ENCODE peak calls at places on chromosomes 11 and 22, in ten cellular contexts. Z is HS-27A; F is HT1080; Y is stimulated activated CD4-positive, alpha-beta T cell treated with anti-CD3 and anti-CD28 coated beads, TNF-alpha, amount 100 ng/mL, for 48 hours; M is substantia nigra; A is GM20000; D is activated CD4-positive, alpha-beta T cell treated with anti-CD3 and anti-CD28 coated beads for 48 hours; Q is cardiac muscle cell; X is mesothelial cell of epicardium; W is WERI-Rb-1. V is an unnamed sample.

GRCh38 chr22:49721211-49721763 is 106.4 kb downstream of the BRD1 start:
- DNase-seq in X (no peak), W (no peak), Q (no peak), M (no peak), Y (no peak), A (no peak), Z (no peak), D (no peak), F (no peak), V (no peak)

GRCh38 chr11:119537641-119538253 is 114.8 kb upstream of the THY1 start:
- DNase-seq in F (no peak), A (no peak), M (no peak), X (no peak), Z (no peak), Y (no peak), D (no peak), W (peak; percentile 2), Q (no peak), V (no peak)

GRCh38 chr11:128026596-128026995 is 560.8 kb downstream of the ETS1 start:
- DNase-seq in D (no peak), W (no peak), X (no peak), Y (no peak), Z (peak; percentile 46), A (no peak), Q (no peak), F (peak; percentile 95), M (no peak), V (no peak)

GRCh38 chr11:6351782-6352181 is 31.5 kb upstream of the CAVIN3 start:
- DNase-seq in Y (peak; percentile 19), A (no peak), Z (no peak), Q (no peak), X (no peak), M (no peak), W (no peak), D (peak; percentile 46), F (no peak), V (no peak)

GRCh38 chr11:103110406-103110805 is 1.2 kb downstream of the DYNC2H1 start:
- DNase-seq in M (no peak), F (peak; percentile 21), Q (no peak), W (no peak), D (no peak), Y (no peak), A (no peak), Z (no peak), X (no peak), V (no peak)

GRCh38 chr11:124876818-124877630 is 11.8 kb downstream of the ROBO3 start:
- DNase-seq in M (no peak), A (peak; percentile 38), Q (no peak), D (no peak), X (no peak), W (no peak), Y (no peak), F (no peak), Z (no peak), V (no peak)

GRCh38 chr22:30804626-30805025 is 110.0 kb downstream of the OSBP2 start:
- DNase-seq in F (no peak), Y (no peak), Q (no peak), W (no peak), M (no peak), Z (no peak), D (no peak), A (no peak), X (no peak), V (no peak)

GRCh38 chr11:102802341-102802740 is 4.4 kb upstream of the MMP1 start:
- DNase-seq in Y (no peak), M (no peak), A (no peak), X (no peak), W (no peak), Q (no peak), F (peak; percentile 77), D (no peak), Z (no peak), V (no peak)

GRCh38 chr22:27552863-27553262 is 248.7 kb downstream of the MN1 start:
- DNase-seq in W (no peak), M (no peak), D (no peak), A (no peak), X (no peak), Y (no peak), Q (no peak), F (no peak), Z (no peak), V (no peak)

GRCh38 chr22:46442217-46442853 is 95.1 kb downstream of the CELSR1 start:
- DNase-seq in F (no peak), Y (no peak), W (no peak), A (no peak), X (no peak), M (no peak), Q (no peak), Z (no peak), D (no peak), V (no peak)

GRCh38 chr11:110919241-110919893 is 207.1 kb upstream of the ARHGAP20 start:
- DNase-seq in A (peak; percentile 25), Q (no peak), W (no peak), X (no peak), Z (no peak), M (no peak), F (no peak), Y (no peak), D (no peak), V (no peak)

GRCh38 chr11:93166867-93167266 is 30.9 kb downstream of the SLC36A4 start:
- DNase-seq in Y (no peak), D (no peak), Q (no peak), M (no peak), A (no peak), X (no peak), W (no peak), F (no peak), Z (no peak), V (no peak)

GRCh38 chr22:44384981-44385610 is 72.3 kb upstream of the SHISAL1 start:
- DNase-seq in W (no peak), D (no peak), A (no peak), F (no peak), X (no peak), M (no peak), Q (no peak), Y (no peak), Z (no peak), V (no peak)

GRCh38 chr11:75371930-75372876 is 20.7 kb upstream of the ARRB1 start:
- DNase-seq in W (no peak), Y (no peak), X (no peak), Z (no peak), Q (no peak), A (no peak), F (no peak), M (no peak), D (no peak), V (no peak)

GRCh38 chr22:23036684-23037428 is 33.5 kb upstream of the GNAZ start:
- DNase-seq in Y (no peak), Q (no peak), D (no peak), W (peak; percentile 88), Z (no peak), M (no peak), X (no peak), F (peak; percentile 68), A (no peak), V (no peak)

GRCh38 chr11:82996966-82997606 is 74.6 kb downstream of the RAB30 start:
- DNase-seq in Y (no peak), Q (no peak), Z (no peak), W (no peak), F (peak; percentile 51), A (peak; percentile 61), D (peak; percentile 61), M (no peak), X (no peak), V (no peak)

GRCh38 chr11:57751676-57752253 is at the start of gene BTBD18:
- DNase-seq in A (peak; percentile 62), F (peak; percentile 41), Q (peak; percentile 70), Z (no peak), Y (no peak), X (no peak), D (no peak), M (no peak), W (peak; percentile 29), V (peak; percentile 20)

GRCh38 chr22:27097933-27098332 is 440.5 kb downstream of the MIAT start:
- DNase-seq in M (no peak), X (no peak), A (no peak), W (peak; percentile 59), Z (no peak), D (no peak), F (no peak), Q (no peak), Y (no peak), V (no peak)

GRCh38 chr11:95764267-95764898 is 25.2 kb downstream of the FAM76B start:
- DNase-seq in Z (peak; percentile 23), Y (no peak), A (peak; percentile 51), M (no peak), Q (peak; percentile 61), X (no peak), F (peak; percentile 13), D (no peak), W (no peak), V (no peak)

GRCh38 chr11:121445071-121445768 is 6.9 kb upstream of the SORL1 start:
- DNase-seq in A (no peak), W (no peak), M (no peak), Y (no peak), Q (no peak), F (no peak), D (no peak), Z (no peak), X (no peak), V (no peak)

GRCh38 chr22:50525991-50526848 is 822 bp upstream of the SCO2 start:
- DNase-seq in W (peak; percentile 87), A (peak; percentile 92), Y (peak; percentile 87), M (peak; percentile 72), F (peak; percentile 72), X (peak; percentile 87), Z (no peak), D (peak; percentile 93), Q (peak; percentile 82), V (peak; percentile 91)

GRCh38 chr22:17085277-17086091 is 684 bp downstream of the IL17RA start:
- DNase-seq in A (peak; percentile 51), M (no peak), D (peak; percentile 46), Q (no peak), F (no peak), Y (peak; percentile 33), X (no peak), Z (no peak), W (no peak), V (no peak)

GRCh38 chr11:1303196-1303821 is 6.1 kb downstream of the TOLLIP start:
- DNase-seq in M (no peak), D (no peak), Y (no peak), A (no peak), X (peak; percentile 32), Z (no peak), F (peak; percentile 16), W (no peak), Q (no peak), V (no peak)

GRCh38 chr11:70487160-70487559 is 88.8 kb downstream of the CTTN start:
- DNase-seq in A (no peak), D (no peak), W (no peak), Q (no peak), M (no peak), Y (no peak), X (no peak), Z (no peak), F (no peak), V (no peak)

GRCh38 chr11:64742940-64743590 is 877 bp downstream of the RASGRP2 start:
- DNase-seq in Y (peak; percentile 71), W (peak; percentile 49), F (no peak), D (peak; percentile 80), M (peak; percentile 32), Q (peak; percentile 80), X (peak; percentile 70), Z (no peak), A (peak; percentile 96), V (peak; percentile 40)

GRCh38 chr11:96188625-96189006 is 154.4 kb downstream of the MAML2 start:
- DNase-seq in A (peak; percentile 22), Z (no peak), Y (peak; percentile 31), Q (no peak), X (no peak), D (peak; percentile 49), W (no peak), M (no peak), F (peak; percentile 49), V (no peak)

GRCh38 chr11:122661182-122661945 is 5.8 kb downstream of the UBASH3B start:
- DNase-seq in F (peak; percentile 52), A (no peak), X (no peak), Z (no peak), D (no peak), W (no peak), Q (no peak), M (no peak), Y (no peak), V (no peak)

GRCh38 chr22:50074551-50075042 is 10.6 kb downstream of the MLC1 start:
- DNase-seq in X (no peak), F (no peak), Y (no peak), M (no peak), Q (peak; percentile 36), A (no peak), Z (no peak), D (no peak), W (no peak), V (no peak)

V was measured in BE2C.